ENCODE peak calls at places on chromosomes 3 and 15, in five cellular contexts. One of them, this sample, is unnamed.

GRCh38 chr3:171351676-171352075 is 108.5 kb downstream of the TNIK start:
- DNase-seq in tibial nerve: no peak
- DNase-seq in endothelial cell of umbilical vein: peak; percentile 52
- DNase-seq in HCT116: peak; percentile 77
- DNase-seq in stomach: no peak
- DNase-seq in this sample: no peak

GRCh38 chr15:57861805-57862586 is 155.5 kb downstream of the POLR2M start:
- DNase-seq in tibial nerve: no peak
- DNase-seq in endothelial cell of umbilical vein: peak; percentile 91
- DNase-seq in HCT116: no peak
- DNase-seq in stomach: no peak
- DNase-seq in this sample: no peak

GRCh38 chr15:57460208-57460816 is 84.0 kb downstream of the CGNL1 start:
- DNase-seq in tibial nerve: no peak
- DNase-seq in endothelial cell of umbilical vein: no peak
- DNase-seq in HCT116: no peak
- DNase-seq in stomach: no peak
- DNase-seq in this sample: no peak

GRCh38 chr15:51841401-51842040 is 12.1 kb downstream of the TMOD3 start:
- DNase-seq in tibial nerve: no peak
- DNase-seq in endothelial cell of umbilical vein: peak; percentile 59
- DNase-seq in HCT116: no peak
- DNase-seq in stomach: no peak
- DNase-seq in this sample: no peak

GRCh38 chr15:81432179-81432578 is 58.2 kb upstream of the TMC3 start:
- DNase-seq in tibial nerve: no peak
- DNase-seq in endothelial cell of umbilical vein: no peak
- DNase-seq in HCT116: no peak
- DNase-seq in stomach: no peak
- DNase-seq in this sample: no peak

GRCh38 chr3:176992565-176992964 is 204.7 kb downstream of the TBL1XR1 start:
- DNase-seq in tibial nerve: no peak
- DNase-seq in endothelial cell of umbilical vein: no peak
- DNase-seq in HCT116: no peak
- DNase-seq in stomach: no peak
- DNase-seq in this sample: no peak

GRCh38 chr3:117853923-117854322 is 1144.3 kb downstream of the TUSC7 start:
- DNase-seq in tibial nerve: no peak
- DNase-seq in endothelial cell of umbilical vein: peak; percentile 32
- DNase-seq in HCT116: no peak
- DNase-seq in stomach: no peak
- DNase-seq in this sample: no peak

GRCh38 chr15:38545179-38545578 is 19.4 kb downstream of the RASGRP1 start:
- DNase-seq in tibial nerve: no peak
- DNase-seq in endothelial cell of umbilical vein: no peak
- DNase-seq in HCT116: no peak
- DNase-seq in stomach: no peak
- DNase-seq in this sample: no peak

GRCh38 chr3:100759162-100759561 is 49.9 kb downstream of the TFG start:
- DNase-seq in tibial nerve: no peak
- DNase-seq in endothelial cell of umbilical vein: peak; percentile 39
- DNase-seq in HCT116: no peak
- DNase-seq in stomach: no peak
- DNase-seq in this sample: no peak

GRCh38 chr15:60691508-60692047 is 212.6 kb upstream of the ICE2 start:
- DNase-seq in tibial nerve: no peak
- DNase-seq in endothelial cell of umbilical vein: no peak
- DNase-seq in HCT116: no peak
- DNase-seq in stomach: no peak
- DNase-seq in this sample: no peak

GRCh38 chr3:23648326-23648964 is 157.3 kb upstream of the UBE2E1 start:
- DNase-seq in tibial nerve: no peak
- DNase-seq in endothelial cell of umbilical vein: peak; percentile 26
- DNase-seq in HCT116: no peak
- DNase-seq in stomach: no peak
- DNase-seq in this sample: no peak

GRCh38 chr15:51046799-51047449 is 47.8 kb downstream of the TNFAIP8L3 start:
- DNase-seq in tibial nerve: no peak
- DNase-seq in endothelial cell of umbilical vein: peak; percentile 37
- DNase-seq in HCT116: no peak
- DNase-seq in stomach: peak; percentile 30
- DNase-seq in this sample: no peak

GRCh38 chr3:12978682-12979081 is 94.5 kb downstream of the IQSEC1 start:
- DNase-seq in tibial nerve: no peak
- DNase-seq in endothelial cell of umbilical vein: no peak
- DNase-seq in HCT116: no peak
- DNase-seq in stomach: no peak
- DNase-seq in this sample: peak; percentile 48

GRCh38 chr3:42533161-42533897 is 30.9 kb downstream of the VIPR1 start:
- DNase-seq in tibial nerve: no peak
- DNase-seq in endothelial cell of umbilical vein: no peak
- DNase-seq in HCT116: no peak
- DNase-seq in stomach: no peak
- DNase-seq in this sample: no peak

GRCh38 chr3:50336452-50337174 is 4.0 kb downstream of the RASSF1 start:
- DNase-seq in tibial nerve: no peak
- DNase-seq in endothelial cell of umbilical vein: peak; percentile 37
- DNase-seq in HCT116: no peak
- DNase-seq in stomach: peak; percentile 44
- DNase-seq in this sample: no peak

GRCh38 chr3:138948371-138949001 is 1.5 kb downstream of the FOXL2NB start:
- DNase-seq in tibial nerve: no peak
- DNase-seq in endothelial cell of umbilical vein: no peak
- DNase-seq in HCT116: no peak
- DNase-seq in stomach: no peak
- DNase-seq in this sample: no peak

GRCh38 chr3:61736506-61736905 is 175.1 kb downstream of the PTPRG start:
- DNase-seq in tibial nerve: no peak
- DNase-seq in endothelial cell of umbilical vein: no peak
- DNase-seq in HCT116: no peak
- DNase-seq in stomach: no peak
- DNase-seq in this sample: no peak

GRCh38 chr15:91950054-91950453 is 96.5 kb downstream of the SLCO3A1 start:
- DNase-seq in tibial nerve: no peak
- DNase-seq in endothelial cell of umbilical vein: no peak
- DNase-seq in HCT116: no peak
- DNase-seq in stomach: no peak
- DNase-seq in this sample: no peak

GRCh38 chr3:16067837-16068471 is 106.5 kb upstream of the GALNT15 start:
- DNase-seq in tibial nerve: no peak
- DNase-seq in endothelial cell of umbilical vein: peak; percentile 74
- DNase-seq in HCT116: no peak
- DNase-seq in stomach: no peak
- DNase-seq in this sample: no peak

GRCh38 chr15:79296583-79296982 is 14.1 kb downstream of the ANKRD34C start:
- DNase-seq in tibial nerve: no peak
- DNase-seq in endothelial cell of umbilical vein: no peak
- DNase-seq in HCT116: peak; percentile 13
- DNase-seq in stomach: no peak
- DNase-seq in this sample: no peak

GRCh38 chr3:195807681-195808121 is 4.0 kb downstream of the MUC4 start:
- DNase-seq in tibial nerve: no peak
- DNase-seq in endothelial cell of umbilical vein: no peak
- DNase-seq in HCT116: no peak
- DNase-seq in stomach: no peak
- DNase-seq in this sample: peak; percentile 69

GRCh38 chr3:162544246-162544645 is 1047.6 kb downstream of the OTOL1 start:
- DNase-seq in tibial nerve: no peak
- DNase-seq in endothelial cell of umbilical vein: no peak
- DNase-seq in HCT116: no peak
- DNase-seq in stomach: no peak
- DNase-seq in this sample: no peak

GRCh38 chr15:41568350-41569017 is 9.5 kb downstream of the TYRO3 start:
- DNase-seq in tibial nerve: no peak
- DNase-seq in endothelial cell of umbilical vein: peak; percentile 16
- DNase-seq in HCT116: no peak
- DNase-seq in stomach: peak; percentile 65
- DNase-seq in this sample: peak; percentile 59

GRCh38 chr3:112770026-112770626 is 76.5 kb downstream of the CD200R1L start:
- DNase-seq in tibial nerve: no peak
- DNase-seq in endothelial cell of umbilical vein: peak; percentile 24
- DNase-seq in HCT116: peak; percentile 10
- DNase-seq in stomach: no peak
- DNase-seq in this sample: no peak

GRCh38 chr3:39096775-39097174 is 10.7 kb downstream of the GORASP1 start:
- DNase-seq in tibial nerve: no peak
- DNase-seq in endothelial cell of umbilical vein: no peak
- DNase-seq in HCT116: no peak
- DNase-seq in stomach: no peak
- DNase-seq in this sample: no peak

GRCh38 chr15:99486371-99487336 is 79.1 kb upstream of the MEF2A start:
- DNase-seq in tibial nerve: peak; percentile 36
- DNase-seq in endothelial cell of umbilical vein: peak; percentile 61
- DNase-seq in HCT116: peak; percentile 10
- DNase-seq in stomach: peak; percentile 80
- DNase-seq in this sample: peak; percentile 89

GRCh38 chr15:63350178-63350621 is 31.4 kb downstream of the CA12 start:
- DNase-seq in tibial nerve: no peak
- DNase-seq in endothelial cell of umbilical vein: no peak
- DNase-seq in HCT116: no peak
- DNase-seq in stomach: no peak
- DNase-seq in this sample: no peak

GRCh38 chr15:45174577-45174976 is 13.2 kb downstream of the SHF start:
- DNase-seq in tibial nerve: no peak
- DNase-seq in endothelial cell of umbilical vein: no peak
- DNase-seq in HCT116: no peak
- DNase-seq in stomach: no peak
- DNase-seq in this sample: no peak

GRCh38 chr15:76401285-76401684 is 64.7 kb downstream of the ISL2 start:
- DNase-seq in tibial nerve: no peak
- DNase-seq in endothelial cell of umbilical vein: no peak
- DNase-seq in HCT116: no peak
- DNase-seq in stomach: no peak
- DNase-seq in this sample: no peak

GRCh38 chr3:159839561-159840379 is 148.9 kb upstream of the IL12A start:
- DNase-seq in tibial nerve: no peak
- DNase-seq in endothelial cell of umbilical vein: no peak
- DNase-seq in HCT116: no peak
- DNase-seq in stomach: no peak
- DNase-seq in this sample: no peak

GRCh38 chr3:129908417-129908816 is 14.9 kb upstream of the TMCC1 start:
- DNase-seq in tibial nerve: no peak
- DNase-seq in endothelial cell of umbilical vein: peak; percentile 49
- DNase-seq in HCT116: no peak
- DNase-seq in stomach: no peak
- DNase-seq in this sample: no peak

GRCh38 chr3:9947025-9947995 is 4.9 kb downstream of the PRRT3 start:
- DNase-seq in tibial nerve: peak; percentile 31
- DNase-seq in endothelial cell of umbilical vein: peak; percentile 80
- DNase-seq in HCT116: peak; percentile 74
- DNase-seq in stomach: peak; percentile 81
- DNase-seq in this sample: peak; percentile 84
- H3K4me3 ChIP-seq in tibial nerve: peak overlapping the region; percentile 77
- H3K4me3 ChIP-seq in endothelial cell of umbilical vein: peak overlapping the region; percentile 34
- H3K4me3 ChIP-seq in HCT116: peak overlapping the region; percentile 84
- H3K4me3 ChIP-seq in stomach: peak overlapping the region; percentile 77
- H3K4me3 ChIP-seq in this sample: peak overlapping the region; percentile 38

GRCh38 chr3:127544151-127544805 is 46.3 kb downstream of the TPRA1 start:
- DNase-seq in tibial nerve: peak; percentile 58
- DNase-seq in endothelial cell of umbilical vein: peak; percentile 47
- DNase-seq in HCT116: peak; percentile 55
- DNase-seq in stomach: peak; percentile 92
- DNase-seq in this sample: peak; percentile 88
- TF ChIP-seq POLR2A in tibial nerve: no peak
- TF ChIP-seq POLR2A in endothelial cell of umbilical vein: no peak
- TF ChIP-seq POLR2A in HCT116: no peak
- TF ChIP-seq POLR2A in stomach: no peak
- TF ChIP-seq POLR2A in this sample: no peak

DNA sequence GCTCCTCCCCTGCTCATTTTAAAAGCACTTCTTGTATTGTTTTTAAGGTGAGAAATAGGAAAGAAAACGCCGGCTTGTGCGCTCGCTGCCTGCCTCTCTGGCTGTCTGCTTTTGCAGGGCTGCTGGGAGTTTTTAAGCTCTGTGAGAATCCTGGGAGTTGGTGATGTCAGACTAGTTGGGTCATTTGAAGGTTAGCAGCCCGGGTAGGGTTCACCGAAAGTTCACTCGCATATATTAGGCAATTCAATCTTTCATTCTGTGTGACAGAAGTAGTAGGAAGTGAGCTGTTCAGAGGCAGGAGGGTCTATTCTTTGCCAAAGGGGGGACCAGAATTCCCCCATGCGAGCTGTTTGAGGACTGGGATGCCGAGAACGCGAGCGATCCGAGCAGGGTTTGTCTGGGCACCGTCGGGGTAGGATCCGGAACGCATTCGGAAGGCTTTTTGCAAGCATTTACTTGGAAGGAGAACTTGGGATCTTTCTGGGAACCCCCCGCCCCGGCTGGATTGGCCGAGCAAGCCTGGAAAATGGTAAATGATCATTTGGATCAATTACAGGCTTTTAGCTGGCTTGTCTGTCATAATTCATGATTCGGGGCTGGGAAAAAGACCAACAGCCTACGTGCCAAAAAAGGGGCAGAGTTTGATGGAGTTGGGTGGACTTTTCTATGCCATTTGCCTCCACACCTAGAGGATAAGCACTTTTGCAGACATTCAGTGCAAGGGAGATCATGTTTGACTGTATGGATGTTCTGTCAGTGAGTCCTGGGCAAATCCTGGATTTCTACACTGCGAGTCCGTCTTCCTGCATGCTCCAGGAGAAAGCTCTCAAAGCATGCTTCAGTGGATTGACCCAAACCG is at the start of gene RARB:
- DNase-seq in tibial nerve: peak; percentile 46
- DNase-seq in endothelial cell of umbilical vein: peak; percentile 98
- DNase-seq in HCT116: no peak
- DNase-seq in stomach: peak; percentile 61
- DNase-seq in this sample: no peak
- H3K4me3 ChIP-seq in tibial nerve: peak within 1 kb of the TSS; percentile 70
- H3K4me3 ChIP-seq in endothelial cell of umbilical vein: peak within 1 kb of the TSS; percentile 100
- H3K4me3 ChIP-seq in HCT116: no peak within 1 kb of the TSS
- H3K4me3 ChIP-seq in stomach: peak within 1 kb of the TSS; percentile 55
- H3K4me3 ChIP-seq in this sample: peak within 1 kb of the TSS; percentile 45

DNA sequence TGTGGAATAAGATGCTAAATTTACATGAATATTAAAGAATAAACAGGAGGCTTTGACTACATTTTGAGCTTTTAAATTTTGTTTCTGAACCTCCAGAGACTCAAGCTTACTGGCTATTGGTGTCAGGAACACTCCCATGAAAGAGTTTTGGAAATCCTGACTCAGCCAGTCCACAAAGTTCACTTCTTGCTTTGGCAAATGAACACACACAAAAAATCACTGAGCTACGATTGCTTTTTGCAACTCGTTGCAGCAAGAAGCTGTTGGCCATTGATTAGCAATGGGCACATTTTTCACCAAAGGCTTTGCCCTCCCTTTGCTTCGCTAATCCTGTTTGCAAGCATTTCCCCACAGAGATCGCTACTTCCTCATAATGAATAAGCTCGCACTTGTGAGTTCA is 343.1 kb upstream of the ONECUT1 start:
- DNase-seq in tibial nerve: no peak
- DNase-seq in endothelial cell of umbilical vein: no peak
- DNase-seq in HCT116: no peak
- DNase-seq in stomach: no peak
- DNase-seq in this sample: no peak
- TF ChIP-seq POLR2A in tibial nerve: no peak
- TF ChIP-seq POLR2A in endothelial cell of umbilical vein: no peak
- TF ChIP-seq POLR2A in HCT116: no peak
- TF ChIP-seq POLR2A in stomach: no peak
- TF ChIP-seq POLR2A in this sample: no peak

This sample was measured in spleen.